ENCODE peak calls at places on chromosomes 7 and 10, in ten cellular contexts. One of them, this sample, is unnamed.

GRCh38 chr7:150435047-150435389 is 15.4 kb upstream of the GIMAP8 start:
- DNase-seq in A549: no peak
- DNase-seq in body of pancreas: no peak
- DNase-seq in psoas muscle: no peak
- DNase-seq in left ventricle myocardium inferior: no peak
- DNase-seq in SJSA1: no peak
- DNase-seq in iPS DF 6.9: no peak
- DNase-seq in fibroblast of lung: no peak
- DNase-seq in RWPE2: no peak
- DNase-seq in endodermal cell: no peak
- DNase-seq in this sample: no peak

GRCh38 chr7:130381468-130382312 is 1.4 kb downstream of the CPA1 start:
- DNase-seq in A549: no peak
- DNase-seq in body of pancreas: peak; percentile 85
- DNase-seq in psoas muscle: no peak
- DNase-seq in left ventricle myocardium inferior: no peak
- DNase-seq in SJSA1: no peak
- DNase-seq in iPS DF 6.9: no peak
- DNase-seq in fibroblast of lung: no peak
- DNase-seq in RWPE2: no peak
- DNase-seq in endodermal cell: peak; percentile 92
- DNase-seq in this sample: no peak

GRCh38 chr10:113616244-113617074 is 47.4 kb downstream of the NRAP start:
- DNase-seq in A549: peak; percentile 21
- DNase-seq in body of pancreas: peak; percentile 43
- DNase-seq in psoas muscle: no peak
- DNase-seq in left ventricle myocardium inferior: no peak
- DNase-seq in SJSA1: no peak
- DNase-seq in iPS DF 6.9: no peak
- DNase-seq in fibroblast of lung: no peak
- DNase-seq in RWPE2: no peak
- DNase-seq in endodermal cell: peak; percentile 65
- DNase-seq in this sample: no peak

GRCh38 chr7:55062106-55062499 is 43.3 kb downstream of the EGFR start:
- DNase-seq in A549: no peak
- DNase-seq in body of pancreas: no peak
- DNase-seq in psoas muscle: no peak
- DNase-seq in left ventricle myocardium inferior: no peak
- DNase-seq in SJSA1: no peak
- DNase-seq in iPS DF 6.9: no peak
- DNase-seq in fibroblast of lung: no peak
- DNase-seq in RWPE2: no peak
- DNase-seq in endodermal cell: no peak
- DNase-seq in this sample: no peak

GRCh38 chr7:20064974-20065862 is 152.0 kb downstream of the MACC1 start:
- DNase-seq in A549: no peak
- DNase-seq in body of pancreas: no peak
- DNase-seq in psoas muscle: no peak
- DNase-seq in left ventricle myocardium inferior: no peak
- DNase-seq in SJSA1: peak; percentile 73
- DNase-seq in iPS DF 6.9: no peak
- DNase-seq in fibroblast of lung: peak; percentile 98
- DNase-seq in RWPE2: no peak
- DNase-seq in endodermal cell: no peak
- DNase-seq in this sample: no peak

GRCh38 chr7:91465595-91466061 is 201.4 kb downstream of the FZD1 start:
- DNase-seq in A549: no peak
- DNase-seq in body of pancreas: no peak
- DNase-seq in psoas muscle: no peak
- DNase-seq in left ventricle myocardium inferior: no peak
- DNase-seq in SJSA1: no peak
- DNase-seq in iPS DF 6.9: no peak
- DNase-seq in fibroblast of lung: peak; percentile 45
- DNase-seq in RWPE2: no peak
- DNase-seq in endodermal cell: no peak
- DNase-seq in this sample: no peak

GRCh38 chr7:27181176-27181520 is 3.9 kb downstream of the HOXA11 start:
- DNase-seq in A549: no peak
- DNase-seq in body of pancreas: no peak
- DNase-seq in psoas muscle: no peak
- DNase-seq in left ventricle myocardium inferior: no peak
- DNase-seq in SJSA1: no peak
- DNase-seq in iPS DF 6.9: no peak
- DNase-seq in fibroblast of lung: no peak
- DNase-seq in RWPE2: no peak
- DNase-seq in endodermal cell: peak; percentile 28
- DNase-seq in this sample: no peak

GRCh38 chr7:32507416-32507815 is 12.1 kb downstream of the AVL9 start:
- DNase-seq in A549: no peak
- DNase-seq in body of pancreas: no peak
- DNase-seq in psoas muscle: no peak
- DNase-seq in left ventricle myocardium inferior: no peak
- DNase-seq in SJSA1: no peak
- DNase-seq in iPS DF 6.9: no peak
- DNase-seq in fibroblast of lung: peak; percentile 72
- DNase-seq in RWPE2: no peak
- DNase-seq in endodermal cell: no peak
- DNase-seq in this sample: no peak

GRCh38 chr7:38478404-38478803 is 152.8 kb downstream of the AMPH start:
- DNase-seq in A549: no peak
- DNase-seq in body of pancreas: no peak
- DNase-seq in psoas muscle: no peak
- DNase-seq in left ventricle myocardium inferior: no peak
- DNase-seq in SJSA1: no peak
- DNase-seq in iPS DF 6.9: no peak
- DNase-seq in fibroblast of lung: no peak
- DNase-seq in RWPE2: no peak
- DNase-seq in endodermal cell: no peak
- DNase-seq in this sample: no peak

GRCh38 chr7:90698616-90699015 is 102.5 kb downstream of the CDK14 start:
- DNase-seq in A549: no peak
- DNase-seq in body of pancreas: no peak
- DNase-seq in psoas muscle: no peak
- DNase-seq in left ventricle myocardium inferior: no peak
- DNase-seq in SJSA1: no peak
- DNase-seq in iPS DF 6.9: no peak
- DNase-seq in fibroblast of lung: no peak
- DNase-seq in RWPE2: no peak
- DNase-seq in endodermal cell: no peak
- DNase-seq in this sample: no peak

DNA sequence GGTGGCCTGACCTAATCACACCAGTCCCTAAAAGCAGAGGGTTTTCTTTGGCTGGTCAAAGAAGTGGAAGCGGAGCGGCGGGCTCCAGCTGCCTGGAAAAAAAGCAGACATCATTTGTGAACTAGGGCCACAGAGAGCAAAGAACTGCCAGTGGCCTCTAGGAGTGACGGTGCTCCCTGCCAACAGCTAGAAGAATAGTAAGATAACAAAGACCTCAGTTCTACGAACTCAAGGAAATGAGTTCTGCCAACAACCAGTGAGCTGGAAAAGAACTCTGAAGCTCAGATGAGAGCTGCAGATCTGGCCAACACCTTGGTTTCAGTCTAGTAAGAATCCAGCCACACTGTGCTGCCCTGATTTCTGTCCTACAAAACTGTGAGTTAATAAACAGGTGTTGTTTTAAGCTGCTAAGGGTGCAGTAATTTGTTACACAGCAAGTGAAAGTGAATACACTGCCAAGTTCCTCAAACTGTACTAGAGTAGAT is 178.0 kb downstream of the SRPK2 start:
- DNase-seq in A549: no peak
- DNase-seq in body of pancreas: peak; percentile 68
- DNase-seq in psoas muscle: no peak
- DNase-seq in left ventricle myocardium inferior: peak; percentile 32
- DNase-seq in SJSA1: no peak
- DNase-seq in iPS DF 6.9: no peak
- DNase-seq in fibroblast of lung: peak; percentile 41
- DNase-seq in RWPE2: no peak
- DNase-seq in endodermal cell: peak; percentile 56
- DNase-seq in this sample: no peak
- H3K27ac ChIP-seq in A549: no peak overlapping the region
- H3K27ac ChIP-seq in body of pancreas: peak overlapping the region; percentile 76
- H3K27ac ChIP-seq in psoas muscle: peak overlapping the region; percentile 24
- H3K27ac ChIP-seq in left ventricle myocardium inferior: peak overlapping the region; percentile 55
- H3K27ac ChIP-seq in SJSA1: no peak overlapping the region
- H3K27ac ChIP-seq in iPS DF 6.9: no peak overlapping the region
- H3K27ac ChIP-seq in fibroblast of lung: no peak overlapping the region
- H3K27ac ChIP-seq in RWPE2: no peak overlapping the region
- H3K27ac ChIP-seq in endodermal cell: peak overlapping the region; percentile 25
- H3K27ac ChIP-seq in this sample: peak overlapping the region; percentile 30

DNA sequence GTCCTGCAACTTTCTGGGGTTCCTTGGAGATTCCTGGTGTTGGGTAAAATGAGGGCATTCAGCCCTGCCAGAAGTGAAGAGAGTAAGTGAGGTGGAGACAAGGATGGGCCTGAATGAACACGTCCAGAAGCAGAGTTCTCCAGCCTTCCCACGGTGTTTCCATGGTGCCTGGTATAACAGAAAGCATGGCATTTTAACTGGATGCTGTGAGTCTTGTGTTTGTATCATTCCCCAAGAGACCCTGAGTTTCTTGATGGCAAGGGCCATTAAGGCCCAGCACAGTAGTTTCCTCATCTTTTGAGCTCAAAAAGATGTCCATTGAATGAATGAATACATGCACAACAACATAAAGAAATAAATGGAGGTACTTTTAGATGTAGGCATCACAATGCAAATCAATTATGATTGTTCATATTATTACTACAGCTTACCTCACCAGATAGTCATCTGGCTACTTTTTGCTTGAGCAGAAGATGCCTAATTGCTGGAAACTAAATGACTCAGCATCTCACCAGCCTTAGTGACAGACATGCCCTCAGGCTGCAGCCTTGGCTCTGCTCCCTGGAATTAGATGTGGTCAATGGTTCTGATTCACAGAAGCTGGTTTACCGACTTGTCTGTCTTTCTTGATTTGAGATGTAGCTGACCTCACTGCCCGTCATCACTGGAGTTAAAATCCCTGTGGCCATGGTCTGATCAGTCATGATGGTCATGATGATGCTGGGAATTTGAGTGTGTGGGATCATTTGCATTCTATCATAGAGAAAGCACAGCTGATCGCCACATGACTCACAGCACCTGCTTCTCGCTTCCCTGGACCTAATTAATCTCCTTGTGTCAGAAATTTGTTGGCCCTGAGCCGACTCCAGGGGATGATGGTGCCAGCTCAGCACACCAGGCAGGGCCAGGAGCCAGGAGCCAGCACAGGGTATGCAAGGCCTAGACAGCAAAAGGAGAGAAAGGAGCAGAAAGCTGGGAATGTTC is 83.9 kb downstream of the CXCL12 start:
- DNase-seq in A549: peak; percentile 61
- DNase-seq in body of pancreas: peak; percentile 98
- DNase-seq in psoas muscle: peak; percentile 55
- DNase-seq in left ventricle myocardium inferior: peak; percentile 53
- DNase-seq in SJSA1: peak; percentile 60
- DNase-seq in iPS DF 6.9: no peak
- DNase-seq in fibroblast of lung: peak; percentile 100
- DNase-seq in RWPE2: peak; percentile 84
- DNase-seq in endodermal cell: no peak
- DNase-seq in this sample: no peak
- H3K4me3 ChIP-seq in A549: no peak overlapping the region
- H3K4me3 ChIP-seq in body of pancreas: no peak overlapping the region
- H3K4me3 ChIP-seq in psoas muscle: no peak overlapping the region
- H3K4me3 ChIP-seq in left ventricle myocardium inferior: no peak overlapping the region
- H3K4me3 ChIP-seq in SJSA1: no peak overlapping the region
- H3K4me3 ChIP-seq in iPS DF 6.9: no peak overlapping the region
- H3K4me3 ChIP-seq in fibroblast of lung: no peak overlapping the region
- H3K4me3 ChIP-seq in RWPE2: no peak overlapping the region
- H3K4me3 ChIP-seq in endodermal cell: no peak overlapping the region
- H3K4me3 ChIP-seq in this sample: no peak overlapping the region

GRCh38 chr10:11214407-11214806 is 196.7 kb downstream of the CELF2 start:
- DNase-seq in A549: no peak
- DNase-seq in body of pancreas: no peak
- DNase-seq in psoas muscle: no peak
- DNase-seq in left ventricle myocardium inferior: no peak
- DNase-seq in SJSA1: no peak
- DNase-seq in iPS DF 6.9: no peak
- DNase-seq in fibroblast of lung: no peak
- DNase-seq in RWPE2: no peak
- DNase-seq in endodermal cell: no peak
- DNase-seq in this sample: no peak
- H3K4me1 ChIP-seq in A549: no peaks in the 10 kb centered on the region
- H3K4me1 ChIP-seq in body of pancreas: peaks cover 11% of the 10 kb centered on the region
- H3K4me1 ChIP-seq in psoas muscle: peaks cover 13% of the 10 kb centered on the region
- H3K4me1 ChIP-seq in left ventricle myocardium inferior: peaks cover 62% of the 10 kb centered on the region
- H3K4me1 ChIP-seq in SJSA1: no peaks in the 10 kb centered on the region
- H3K4me1 ChIP-seq in iPS DF 6.9: no peaks in the 10 kb centered on the region
- H3K4me1 ChIP-seq in fibroblast of lung: no peaks in the 10 kb centered on the region
- H3K4me1 ChIP-seq in RWPE2: no peaks in the 10 kb centered on the region
- H3K4me1 ChIP-seq in endodermal cell: no peaks in the 10 kb centered on the region
- H3K4me1 ChIP-seq in this sample: peaks cover 83% of the 10 kb centered on the region

GRCh38 chr10:103144086-103144485 is 49.0 kb downstream of the NT5C2 start:
- DNase-seq in A549: no peak
- DNase-seq in body of pancreas: no peak
- DNase-seq in psoas muscle: no peak
- DNase-seq in left ventricle myocardium inferior: no peak
- DNase-seq in SJSA1: no peak
- DNase-seq in iPS DF 6.9: no peak
- DNase-seq in fibroblast of lung: no peak
- DNase-seq in RWPE2: no peak
- DNase-seq in endodermal cell: no peak
- DNase-seq in this sample: no peak
- H3K27ac ChIP-seq in A549: no peak overlapping the region
- H3K27ac ChIP-seq in body of pancreas: no peak overlapping the region
- H3K27ac ChIP-seq in psoas muscle: peak overlapping the region; percentile 86
- H3K27ac ChIP-seq in left ventricle myocardium inferior: peak overlapping the region; percentile 83
- H3K27ac ChIP-seq in SJSA1: no peak overlapping the region
- H3K27ac ChIP-seq in iPS DF 6.9: no peak overlapping the region
- H3K27ac ChIP-seq in fibroblast of lung: no peak overlapping the region
- H3K27ac ChIP-seq in RWPE2: no peak overlapping the region
- H3K27ac ChIP-seq in endodermal cell: no peak overlapping the region
- H3K27ac ChIP-seq in this sample: no peak overlapping the region